ENCODE peak calls at places on chromosomes 6 and 20, in six cellular contexts. One of them, this sample, is unnamed.

GRCh38 chr6:56223995-56224394 is 23.4 kb downstream of the COL21A1 start:
- DNase-seq in lung: no peak
- DNase-seq in heart right ventricle: no peak
- DNase-seq in HCT116: no peak
- DNase-seq in RWPE1: peak; percentile 60
- DNase-seq in fibroblast of lung: peak; percentile 75
- DNase-seq in this sample: no peak

GRCh38 chr6:75157336-75157735 is 48.5 kb downstream of the COL12A1 start:
- DNase-seq in lung: no peak
- DNase-seq in heart right ventricle: no peak
- DNase-seq in HCT116: no peak
- DNase-seq in RWPE1: no peak
- DNase-seq in fibroblast of lung: peak; percentile 21
- DNase-seq in this sample: no peak

GRCh38 chr6:113065606-113066005 is 718.5 kb downstream of the RFPL4B start:
- DNase-seq in lung: no peak
- DNase-seq in heart right ventricle: peak; percentile 26
- DNase-seq in HCT116: no peak
- DNase-seq in RWPE1: no peak
- DNase-seq in fibroblast of lung: peak; percentile 77
- DNase-seq in this sample: no peak

GRCh38 chr6:139303176-139303575 is 11.4 kb upstream of the TXLNB start:
- DNase-seq in lung: no peak
- DNase-seq in heart right ventricle: no peak
- DNase-seq in HCT116: no peak
- DNase-seq in RWPE1: no peak
- DNase-seq in fibroblast of lung: no peak
- DNase-seq in this sample: no peak

GRCh38 chr20:13661070-13661687 is 22.4 kb upstream of the TASP1 start:
- DNase-seq in lung: no peak
- DNase-seq in heart right ventricle: no peak
- DNase-seq in HCT116: no peak
- DNase-seq in RWPE1: no peak
- DNase-seq in fibroblast of lung: peak; percentile 66
- DNase-seq in this sample: no peak

GRCh38 chr6:18681828-18682503 is 294.8 kb downstream of the RNF144B start:
- DNase-seq in lung: no peak
- DNase-seq in heart right ventricle: no peak
- DNase-seq in HCT116: no peak
- DNase-seq in RWPE1: no peak
- DNase-seq in fibroblast of lung: no peak
- DNase-seq in this sample: no peak

GRCh38 chr6:165321555-165322145 is 12.2 kb upstream of the C6orf118 start:
- DNase-seq in lung: no peak
- DNase-seq in heart right ventricle: no peak
- DNase-seq in HCT116: no peak
- DNase-seq in RWPE1: no peak
- DNase-seq in fibroblast of lung: no peak
- DNase-seq in this sample: no peak

GRCh38 chr6:111939902-111940301 is 66.7 kb upstream of the FYN start:
- DNase-seq in lung: no peak
- DNase-seq in heart right ventricle: no peak
- DNase-seq in HCT116: no peak
- DNase-seq in RWPE1: no peak
- DNase-seq in fibroblast of lung: no peak
- DNase-seq in this sample: no peak

GRCh38 chr6:44253307-44254101 is 3.8 kb downstream of the SLC35B2 start:
- DNase-seq in lung: no peak
- DNase-seq in heart right ventricle: no peak
- DNase-seq in HCT116: no peak
- DNase-seq in RWPE1: no peak
- DNase-seq in fibroblast of lung: no peak
- DNase-seq in this sample: peak; percentile 65

GRCh38 chr6:25714765-25715164 is 39.8 kb upstream of the SLC17A4 start:
- DNase-seq in lung: no peak
- DNase-seq in heart right ventricle: no peak
- DNase-seq in HCT116: no peak
- DNase-seq in RWPE1: no peak
- DNase-seq in fibroblast of lung: no peak
- DNase-seq in this sample: no peak

GRCh38 chr6:25715794-25716193 is 38.7 kb upstream of the SLC17A4 start:
- DNase-seq in lung: no peak
- DNase-seq in heart right ventricle: no peak
- DNase-seq in HCT116: no peak
- DNase-seq in RWPE1: no peak
- DNase-seq in fibroblast of lung: no peak
- DNase-seq in this sample: no peak

GRCh38 chr6:25713802-25714201 is 40.7 kb upstream of the SLC17A4 start:
- DNase-seq in lung: no peak
- DNase-seq in heart right ventricle: no peak
- DNase-seq in HCT116: no peak
- DNase-seq in RWPE1: no peak
- DNase-seq in fibroblast of lung: peak; percentile 1
- DNase-seq in this sample: no peak

GRCh38 chr6:25717856-25718740 is 36.4 kb upstream of the SLC17A4 start:
- DNase-seq in lung: no peak
- DNase-seq in heart right ventricle: no peak
- DNase-seq in HCT116: peak; percentile 6
- DNase-seq in RWPE1: peak; percentile 45
- DNase-seq in fibroblast of lung: peak; percentile 14
- DNase-seq in this sample: peak; percentile 51
- TF ChIP-seq CTCF in lung: no peak
- TF ChIP-seq CTCF in heart right ventricle: peak; percentile 61
- TF ChIP-seq CTCF in HCT116: peak; percentile 67
- TF ChIP-seq CTCF in RWPE1: peak; percentile 72
- TF ChIP-seq CTCF in fibroblast of lung: peak; percentile 66
- TF ChIP-seq CTCF in this sample: peak; percentile 79

GRCh38 chr6:128518531-128519131 is 1.8 kb downstream of the PTPRK start:
- DNase-seq in lung: no peak
- DNase-seq in heart right ventricle: no peak
- DNase-seq in HCT116: no peak
- DNase-seq in RWPE1: no peak
- DNase-seq in fibroblast of lung: no peak
- DNase-seq in this sample: no peak

GRCh38 chr6:128519132-128519930 is 1.1 kb downstream of the PTPRK start:
- DNase-seq in lung: peak; percentile 55
- DNase-seq in heart right ventricle: peak; percentile 45
- DNase-seq in HCT116: no peak
- DNase-seq in RWPE1: peak; percentile 39
- DNase-seq in fibroblast of lung: peak; percentile 59
- DNase-seq in this sample: peak; percentile 28

GRCh38 chr6:128519931-128520435 is 416 bp downstream of the PTPRK start:
- DNase-seq in lung: peak; percentile 64
- DNase-seq in heart right ventricle: peak; percentile 61
- DNase-seq in HCT116: no peak
- DNase-seq in RWPE1: no peak
- DNase-seq in fibroblast of lung: no peak
- DNase-seq in this sample: peak; percentile 23

GRCh38 chr6:128521302-128521632 is 868 bp upstream of the PTPRK start:
- DNase-seq in lung: no peak
- DNase-seq in heart right ventricle: no peak
- DNase-seq in HCT116: no peak
- DNase-seq in RWPE1: no peak
- DNase-seq in fibroblast of lung: no peak
- DNase-seq in this sample: no peak

DNA sequence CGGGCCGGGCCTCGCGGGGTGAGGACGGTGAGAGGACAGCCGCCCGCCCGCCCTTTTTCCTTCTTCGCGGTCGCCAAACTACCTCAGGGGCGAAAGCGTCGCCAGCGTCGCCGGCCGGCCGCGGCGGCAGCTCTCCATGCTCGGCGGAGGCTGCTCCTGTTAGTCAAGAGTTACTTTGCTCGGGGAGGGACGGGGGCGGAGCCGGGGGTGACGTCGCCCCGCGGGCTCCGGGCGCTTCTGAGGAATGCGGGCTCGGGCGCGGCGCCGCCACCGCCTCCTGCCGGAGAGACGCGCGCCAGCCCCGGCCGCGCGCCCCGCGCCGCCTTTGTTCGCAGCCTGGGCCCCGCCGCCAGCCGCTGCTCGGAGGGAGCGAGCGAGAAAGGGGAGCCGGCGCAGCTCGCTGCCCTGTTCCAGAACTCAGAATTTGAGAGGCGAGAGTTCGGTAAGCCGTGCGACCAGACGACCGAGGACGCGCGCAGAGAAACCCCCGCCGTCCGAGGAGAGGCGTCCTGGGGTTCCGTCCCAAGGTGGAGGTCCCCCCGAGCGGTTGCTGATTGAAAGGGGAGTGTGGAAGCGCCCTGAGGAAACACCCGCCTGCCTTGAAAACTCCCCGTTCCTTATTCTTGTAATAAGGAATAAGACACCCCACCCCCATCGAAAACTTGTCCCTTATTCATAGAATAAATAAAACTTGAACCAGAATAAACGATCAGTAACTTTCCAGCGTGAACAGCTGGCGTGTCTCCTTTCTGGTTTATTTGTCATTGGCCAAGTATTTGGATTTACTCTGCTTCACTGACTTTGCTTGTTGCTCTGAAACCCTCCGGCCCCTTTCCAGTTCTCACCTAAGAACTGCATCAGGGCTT is at the start of gene PTPRK:
- DNase-seq in lung: peak; percentile 92
- DNase-seq in heart right ventricle: peak; percentile 93
- DNase-seq in HCT116: peak; percentile 76
- DNase-seq in RWPE1: peak; percentile 83
- DNase-seq in fibroblast of lung: peak; percentile 92
- DNase-seq in this sample: peak; percentile 69
- TF ChIP-seq CTCF in lung: peak; percentile 9
- TF ChIP-seq CTCF in heart right ventricle: peak; percentile 86
- TF ChIP-seq CTCF in HCT116: peak; percentile 42
- TF ChIP-seq CTCF in RWPE1: peak; percentile 88
- TF ChIP-seq CTCF in fibroblast of lung: no peak
- TF ChIP-seq CTCF in this sample: peak; percentile 26

GRCh38 chr6:150930816-150931215 is 65.3 kb downstream of the MTHFD1L start:
- DNase-seq in lung: no peak
- DNase-seq in heart right ventricle: no peak
- DNase-seq in HCT116: no peak
- DNase-seq in RWPE1: no peak
- DNase-seq in fibroblast of lung: peak; percentile 91
- DNase-seq in this sample: no peak

GRCh38 chr6:150925655-150925928 is 60.1 kb downstream of the MTHFD1L start:
- DNase-seq in lung: no peak
- DNase-seq in heart right ventricle: no peak
- DNase-seq in HCT116: no peak
- DNase-seq in RWPE1: no peak
- DNase-seq in fibroblast of lung: peak; percentile 23
- DNase-seq in this sample: no peak

GRCh38 chr6:150929403-150929802 is 63.9 kb downstream of the MTHFD1L start:
- DNase-seq in lung: no peak
- DNase-seq in heart right ventricle: no peak
- DNase-seq in HCT116: no peak
- DNase-seq in RWPE1: no peak
- DNase-seq in fibroblast of lung: no peak
- DNase-seq in this sample: no peak

GRCh38 chr6:150924808-150925654 is 59.5 kb downstream of the MTHFD1L start:
- DNase-seq in lung: no peak
- DNase-seq in heart right ventricle: no peak
- DNase-seq in HCT116: no peak
- DNase-seq in RWPE1: no peak
- DNase-seq in fibroblast of lung: peak; percentile 40
- DNase-seq in this sample: no peak

GRCh38 chr6:150928882-150929281 is 63.4 kb downstream of the MTHFD1L start:
- DNase-seq in lung: no peak
- DNase-seq in heart right ventricle: no peak
- DNase-seq in HCT116: no peak
- DNase-seq in RWPE1: no peak
- DNase-seq in fibroblast of lung: no peak
- DNase-seq in this sample: no peak
- TF ChIP-seq CTCF in lung: no peak
- TF ChIP-seq CTCF in heart right ventricle: no peak
- TF ChIP-seq CTCF in HCT116: peak; percentile 54
- TF ChIP-seq CTCF in RWPE1: no peak
- TF ChIP-seq CTCF in fibroblast of lung: peak; percentile 34
- TF ChIP-seq CTCF in this sample: peak; percentile 14

DNA sequence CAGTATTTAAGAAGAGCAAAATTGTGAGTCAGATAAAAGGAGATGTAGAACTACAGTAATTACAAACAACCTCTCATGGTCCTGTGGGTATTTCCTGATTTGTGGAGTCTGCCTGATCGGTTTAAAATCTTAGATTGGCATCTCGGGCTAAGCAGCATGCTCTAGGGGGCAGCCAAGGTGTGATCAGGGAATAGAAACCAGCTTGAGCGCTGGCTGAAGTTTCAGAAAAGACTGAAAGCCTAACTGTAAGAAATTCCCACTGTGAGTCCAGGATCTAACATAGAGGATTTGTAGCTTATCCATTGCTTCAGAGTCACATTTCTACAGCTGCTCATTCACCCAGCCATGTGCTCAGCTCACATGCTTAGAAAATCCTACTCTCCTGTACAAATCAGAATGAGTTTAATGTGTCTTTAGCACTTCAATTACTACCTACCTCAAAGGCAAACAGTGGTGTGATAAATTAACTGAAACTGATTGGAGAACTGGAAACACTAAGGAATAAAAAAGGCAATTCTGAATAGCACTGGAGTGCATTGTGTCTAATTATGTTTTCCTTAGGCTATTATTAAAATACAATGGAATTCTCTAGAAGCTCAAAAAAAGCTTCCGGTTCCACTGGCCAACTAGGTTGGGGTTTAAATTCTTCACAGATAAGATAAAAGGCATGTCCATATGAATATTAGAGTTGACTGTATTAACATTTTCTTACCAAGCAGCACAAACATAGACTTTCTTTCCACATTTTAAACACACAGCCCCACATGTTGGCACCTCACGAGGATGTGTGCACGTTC is 73.8 kb upstream of the MPC1 start:
- DNase-seq in lung: no peak
- DNase-seq in heart right ventricle: no peak
- DNase-seq in HCT116: no peak
- DNase-seq in RWPE1: no peak
- DNase-seq in fibroblast of lung: peak; percentile 51
- DNase-seq in this sample: peak; percentile 47
- TF ChIP-seq CTCF in lung: peak; percentile 18
- TF ChIP-seq CTCF in heart right ventricle: peak; percentile 51
- TF ChIP-seq CTCF in HCT116: peak; percentile 41
- TF ChIP-seq CTCF in RWPE1: no peak
- TF ChIP-seq CTCF in fibroblast of lung: peak; percentile 26
- TF ChIP-seq CTCF in this sample: peak; percentile 29

DNA sequence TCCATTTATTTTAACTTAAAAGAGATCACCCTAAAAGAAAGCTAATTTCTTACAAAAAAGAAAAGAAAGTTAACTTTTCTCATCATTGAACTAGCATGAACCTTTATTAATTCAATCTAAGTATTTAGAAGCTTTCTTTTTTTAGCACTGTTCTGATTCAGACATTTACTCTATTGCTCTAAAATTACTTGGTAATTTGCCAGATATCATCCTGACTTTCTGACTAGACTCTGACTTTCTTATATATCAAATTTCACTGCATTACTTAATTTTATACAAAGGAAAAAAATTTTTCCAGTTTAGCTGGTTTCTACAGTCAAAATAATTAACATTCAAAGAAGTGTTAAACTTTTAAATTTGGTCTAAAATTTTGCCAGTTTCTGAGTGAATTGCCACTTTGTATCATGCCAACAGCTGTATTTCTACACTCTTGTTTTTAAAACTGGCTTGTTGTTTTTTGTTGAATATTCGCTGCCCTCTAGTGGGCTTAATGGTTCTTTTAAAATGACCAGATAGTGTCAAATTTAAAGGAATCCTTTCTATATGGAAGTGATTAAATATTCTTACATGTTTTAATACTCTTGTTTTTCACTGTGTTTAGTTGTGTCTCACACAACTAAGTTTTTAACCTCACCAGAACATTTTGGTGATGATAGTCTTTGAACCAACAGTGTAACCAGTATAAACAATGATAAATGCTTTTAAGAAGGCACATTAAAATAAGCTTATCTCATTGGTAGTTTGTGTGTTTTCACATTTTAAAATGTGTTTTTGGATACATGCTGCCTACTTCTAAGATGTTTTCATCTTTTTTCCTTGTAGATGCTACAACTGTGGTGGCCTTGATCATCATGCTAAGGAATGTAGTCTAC is 102.0 kb downstream of the POPDC3 start:
- DNase-seq in lung: no peak
- DNase-seq in heart right ventricle: no peak
- DNase-seq in HCT116: peak; percentile 44
- DNase-seq in RWPE1: peak; percentile 39
- DNase-seq in fibroblast of lung: peak; percentile 40
- DNase-seq in this sample: no peak
- TF ChIP-seq CTCF in lung: peak; percentile 0
- TF ChIP-seq CTCF in heart right ventricle: peak; percentile 58
- TF ChIP-seq CTCF in HCT116: peak; percentile 75
- TF ChIP-seq CTCF in RWPE1: peak; percentile 63
- TF ChIP-seq CTCF in fibroblast of lung: peak; percentile 49
- TF ChIP-seq CTCF in this sample: peak; percentile 34